ENCODE peak calls at places on chromosomes 2 and 18, in nine cellular contexts. U, R, W, H, J, D, X, I and S are unnamed samples.

GRCh38 chr2:1824202-1824905 is 80.0 kb upstream of the PXDN start:
- DNase-seq in U (no peak), D (no peak), R (no peak), J (no peak), I (no peak), H (peak; percentile 70), W (peak; percentile 29), X (no peak), S (no peak)

GRCh38 chr2:8573234-8573941 is 108.5 kb upstream of the ID2 start:
- DNase-seq in X (no peak), D (peak; percentile 46), J (no peak), I (no peak), U (no peak), W (no peak), R (no peak), H (no peak), S (no peak)

GRCh38 chr18:60319129-60319528 is 53.4 kb downstream of the MC4R start:
- DNase-seq in U (no peak), I (no peak), D (no peak), J (no peak), H (no peak), R (no peak), X (no peak), W (no peak), S (no peak)

GRCh38 chr2:233441161-233442027 is 87.1 kb downstream of the DGKD start:
- DNase-seq in I (no peak), U (no peak), J (no peak), X (no peak), W (peak; percentile 7), R (no peak), H (no peak), D (peak; percentile 57), S (no peak)

GRCh38 chr18:41312241-41312590 is 642.8 kb upstream of the PIK3C3 start:
- DNase-seq in X (no peak), H (no peak), U (no peak), W (no peak), J (no peak), I (no peak), R (no peak), D (no peak), S (no peak)

GRCh38 chr2:216696751-216697560 is 1.6 kb upstream of the IGFBP5 start:
- DNase-seq in J (no peak), R (peak; percentile 58), X (no peak), H (no peak), W (no peak), U (peak; percentile 53), I (peak; percentile 36), D (no peak), S (no peak)

GRCh38 chr2:139940701-139941100 is 1160.5 kb upstream of the NXPH2 start:
- DNase-seq in H (no peak), R (no peak), D (no peak), W (no peak), U (no peak), X (no peak), J (no peak), I (no peak), S (no peak)

GRCh38 chr2:218773881-218774280 is 8.1 kb upstream of the CYP27A1 start:
- DNase-seq in X (no peak), W (no peak), H (no peak), U (no peak), D (no peak), I (no peak), J (no peak), R (no peak), S (no peak)

GRCh38 chr2:44944952-44945612 is 3.6 kb downstream of the SIX3 start:
- DNase-seq in H (no peak), U (no peak), D (no peak), I (no peak), W (no peak), R (no peak), J (no peak), X (no peak), S (no peak)

GRCh38 chr2:240401781-240402551 is 33.5 kb upstream of the GPC1 start:
- DNase-seq in D (peak; percentile 38), J (no peak), I (no peak), H (no peak), R (no peak), U (no peak), W (no peak), X (no peak), S (no peak)

GRCh38 chr2:152587187-152587947 is 129.9 kb downstream of the PRPF40A start:
- DNase-seq in H (no peak), J (no peak), W (no peak), I (no peak), R (no peak), U (no peak), D (no peak), X (no peak), S (peak; percentile 55)

GRCh38 chr2:15168116-15168515 is 393.0 kb downstream of the NBAS start:
- DNase-seq in X (no peak), J (no peak), R (no peak), D (no peak), U (no peak), I (no peak), H (no peak), W (no peak), S (no peak)

GRCh38 chr2:198362777-198363176 is 558.4 kb downstream of the PLCL1 start:
- DNase-seq in R (no peak), U (no peak), X (no peak), J (no peak), I (no peak), D (no peak), H (no peak), W (no peak), S (no peak)

GRCh38 chr2:224442092-224442999 is 40.4 kb upstream of the FAM124B start:
- DNase-seq in H (peak; percentile 32), R (no peak), U (no peak), J (no peak), W (peak; percentile 14), I (no peak), D (peak; percentile 64), X (peak; percentile 25), S (peak; percentile 9)

GRCh38 chr2:201987426-201987825 is 46.2 kb upstream of the FZD7 start:
- DNase-seq in D (no peak), H (no peak), J (no peak), R (no peak), I (no peak), W (no peak), X (no peak), U (no peak), S (no peak)

GRCh38 chr2:62672601-62673000 is 32.9 kb upstream of the EHBP1 start:
- DNase-seq in H (no peak), I (peak; percentile 79), X (no peak), D (no peak), R (peak; percentile 72), J (no peak), U (peak; percentile 93), W (no peak), S (no peak)

GRCh38 chr2:116582850-116583249 is 1231.6 kb upstream of the DDX18 start:
- DNase-seq in H (no peak), J (no peak), W (no peak), R (no peak), X (no peak), U (no peak), I (no peak), D (no peak), S (no peak)

GRCh38 chr2:170544817-170545216 is 170.3 kb upstream of the SP5 start:
- DNase-seq in H (no peak), W (no peak), I (no peak), U (no peak), D (no peak), R (no peak), J (no peak), X (no peak), S (no peak)

GRCh38 chr2:204124140-204124750 is 187.7 kb downstream of the ICOS start:
- DNase-seq in J (no peak), U (no peak), R (no peak), H (no peak), X (no peak), W (no peak), D (no peak), I (no peak), S (no peak)
- TF ChIP-seq CTCF in J (no peak), U (no peak), R (no peak), H (no peak), X (no peak), W (no peak), D (no peak), I (no peak), S (no peak)

GRCh38 chr2:106020821-106021316 is 173.2 kb downstream of the UXS1 start:
- DNase-seq in H (peak; percentile 44), I (peak; percentile 20), U (peak; percentile 13), W (no peak), X (no peak), J (no peak), R (no peak), D (no peak), S (no peak)
- H3K27ac ChIP-seq in H (no peak overlapping the region), I (no peak overlapping the region), U (no peak overlapping the region), W (peak overlapping the region; percentile 42), X (no peak overlapping the region), J (no peak overlapping the region), R (no peak overlapping the region), D (no peak overlapping the region), S (no peak overlapping the region)

GRCh38 chr18:45839415-45840395 is 14.2 kb downstream of the SIGLEC15 start:
- DNase-seq in U (peak; percentile 66), I (peak; percentile 50), X (peak; percentile 49), J (no peak), R (peak; percentile 63), W (no peak), D (no peak), H (no peak), S (no peak)
- TF ChIP-seq CTCF in U (peak; percentile 79), I (peak; percentile 49), X (no peak), J (peak; percentile 17), R (peak; percentile 44), W (peak; percentile 24), D (peak; percentile 44), H (peak; percentile 53), S (no peak)

DNA sequence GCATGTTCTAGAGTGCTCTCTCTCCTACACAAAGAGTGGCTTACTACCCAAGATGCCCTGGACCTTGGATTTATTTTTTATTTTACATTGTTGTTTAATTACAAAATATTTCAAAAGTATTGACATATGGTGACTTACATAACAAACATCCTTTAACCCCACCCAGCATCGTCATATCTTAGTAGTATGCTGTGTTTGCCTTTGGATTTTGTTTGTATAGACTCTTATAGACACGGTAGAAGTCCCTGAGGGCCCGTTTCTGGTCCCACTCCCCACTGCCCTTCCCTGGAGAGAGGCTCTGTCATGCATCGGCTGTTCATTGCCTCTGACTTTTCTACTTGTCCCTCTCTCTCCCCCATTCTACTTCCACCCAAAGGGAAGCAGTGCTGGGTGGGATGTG is 112.0 kb downstream of the ZBTB7C start:
- DNase-seq in X (no peak), D (no peak), R (no peak), U (no peak), H (no peak), I (no peak), J (no peak), W (no peak), S (no peak)
- H3K27ac ChIP-seq in X (no peak overlapping the region), D (no peak overlapping the region), R (no peak overlapping the region), U (no peak overlapping the region), H (no peak overlapping the region), I (no peak overlapping the region), J (no peak overlapping the region), W (no peak overlapping the region), S (no peak overlapping the region)

GRCh38 chr18:58321986-58322385 is 278.0 kb downstream of the NEDD4L start:
- DNase-seq in I (peak; percentile 45), U (peak; percentile 47), X (peak; percentile 52), D (no peak), R (peak; percentile 75), H (peak; percentile 74), W (peak; percentile 74), J (peak; percentile 30), S (peak; percentile 64)
- TF ChIP-seq CTCF in I (peak; percentile 58), U (peak; percentile 58), X (peak; percentile 34), D (peak; percentile 58), R (peak; percentile 66), H (peak; percentile 50), W (peak; percentile 26), J (peak; percentile 52), S (peak; percentile 74)